ENCODE peak calls at places on chromosomes 1 and 21, in six cellular contexts. X is hepatocyte, J is mammary epithelial cell, B is heart right ventricle, G is fibroblast of lung, M is SK-N-SH. N is an unnamed sample.
A peak's percentile ranks its signal among the peaks of the same experiment; 100 is the strongest.

GRCh38 chr1:12547586-12548225 is 70.3 kb downstream of the DHRS3 start:
- DNase-seq in B (no peak), J (no peak), M (no peak), G (no peak), X (no peak), N (no peak)

GRCh38 chr1:69814926-69815325 is 247.2 kb downstream of the LRRC7 start:
- DNase-seq in M (no peak), G (peak; percentile 38), J (no peak), B (no peak), X (no peak), N (no peak)

GRCh38 chr1:228149341-228150020 is at the start of gene GJC2:
- DNase-seq in J (no peak), G (peak; percentile 33), B (peak; percentile 69), M (peak; percentile 74), X (peak; percentile 43), N (no peak)

GRCh38 chr1:39154553-39155361 is 49.7 kb upstream of the MACF1 start:
- DNase-seq in M (no peak), X (peak; percentile 54), B (no peak), J (peak; percentile 78), G (peak; percentile 94), N (no peak)

GRCh38 chr1:113684153-113684541 is 75.1 kb downstream of the PHTF1 start:
- DNase-seq in J (no peak), X (peak; percentile 24), B (peak; percentile 56), G (peak; percentile 73), M (peak; percentile 51), N (no peak)

GRCh38 chr21:34022557-34023335 is 50.6 kb upstream of the MRPS6 start:
- DNase-seq in B (no peak), J (no peak), M (no peak), G (no peak), X (no peak), N (no peak)

GRCh38 chr1:15027515-15027948 is 126.0 kb upstream of the TMEM51 start:
- DNase-seq in B (peak; percentile 77), G (peak; percentile 57), J (peak; percentile 52), X (peak; percentile 81), M (peak; percentile 85), N (peak; percentile 37)

GRCh38 chr1:198174297-198174696 is 17.5 kb downstream of the NEK7 start:
- DNase-seq in B (no peak), X (no peak), G (no peak), M (no peak), J (no peak), N (no peak)

GRCh38 chr1:213247038-213247437 is 196.0 kb downstream of the RPS6KC1 start:
- DNase-seq in B (no peak), G (no peak), M (no peak), X (no peak), J (no peak), N (no peak)

GRCh38 chr1:175597969-175598765 is 145.2 kb downstream of the TNR start:
- DNase-seq in M (no peak), G (peak; percentile 40), J (peak; percentile 28), B (no peak), X (no peak), N (no peak)

GRCh38 chr1:31667065-31667785 is 22.5 kb upstream of the PEF1 start:
- DNase-seq in B (no peak), M (no peak), J (no peak), X (no peak), G (no peak), N (no peak)

GRCh38 chr1:19010995-19011696 is 54.7 kb upstream of the IFFO2 start:
- DNase-seq in M (no peak), X (peak; percentile 95), B (peak; percentile 35), J (peak; percentile 98), G (peak; percentile 99), N (no peak)

GRCh38 chr21:42055425-42055824 is 15.7 kb upstream of the UMODL1 start:
- DNase-seq in J (no peak), G (no peak), B (no peak), M (no peak), X (no peak), N (no peak)

GRCh38 chr21:42057861-42058437 is 13.2 kb upstream of the UMODL1 start:
- DNase-seq in J (no peak), X (no peak), B (no peak), G (no peak), M (no peak), N (no peak)

GRCh38 chr21:42056468-42056867 is 14.6 kb upstream of the UMODL1 start:
- DNase-seq in M (no peak), X (peak; percentile 44), B (no peak), G (peak; percentile 11), J (no peak), N (no peak)

GRCh38 chr21:42058631-42059111 is 12.4 kb upstream of the UMODL1 start:
- DNase-seq in J (no peak), G (no peak), B (no peak), X (no peak), M (no peak), N (no peak)

GRCh38 chr21:42056996-42057689 is 14.0 kb upstream of the UMODL1 start:
- DNase-seq in X (peak; percentile 77), B (no peak), M (no peak), J (peak; percentile 71), G (peak; percentile 90), N (no peak)
- H3K27ac ChIP-seq in X (peak overlapping the region; percentile 82), B (no peak overlapping the region), M (no peak overlapping the region), J (no peak overlapping the region), G (peak overlapping the region; percentile 82), N (no peak overlapping the region)

GRCh38 chr21:39120876-39121599 is 62.2 kb downstream of the PSMG1 start:
- DNase-seq in B (no peak), X (no peak), J (no peak), M (no peak), G (no peak), N (no peak)
- H3K27ac ChIP-seq in B (no peak overlapping the region), X (no peak overlapping the region), J (no peak overlapping the region), M (no peak overlapping the region), G (no peak overlapping the region), N (no peak overlapping the region)

GRCh38 chr1:68293122-68293521 is 60.8 kb upstream of the WLS start:
- DNase-seq in X (no peak), M (no peak), B (no peak), G (no peak), J (no peak), N (no peak)
- H3K27ac ChIP-seq in X (peak overlapping the region; percentile 39), M (peak overlapping the region; percentile 20), B (no peak overlapping the region), G (no peak overlapping the region), J (no peak overlapping the region), N (no peak overlapping the region)

DNA sequence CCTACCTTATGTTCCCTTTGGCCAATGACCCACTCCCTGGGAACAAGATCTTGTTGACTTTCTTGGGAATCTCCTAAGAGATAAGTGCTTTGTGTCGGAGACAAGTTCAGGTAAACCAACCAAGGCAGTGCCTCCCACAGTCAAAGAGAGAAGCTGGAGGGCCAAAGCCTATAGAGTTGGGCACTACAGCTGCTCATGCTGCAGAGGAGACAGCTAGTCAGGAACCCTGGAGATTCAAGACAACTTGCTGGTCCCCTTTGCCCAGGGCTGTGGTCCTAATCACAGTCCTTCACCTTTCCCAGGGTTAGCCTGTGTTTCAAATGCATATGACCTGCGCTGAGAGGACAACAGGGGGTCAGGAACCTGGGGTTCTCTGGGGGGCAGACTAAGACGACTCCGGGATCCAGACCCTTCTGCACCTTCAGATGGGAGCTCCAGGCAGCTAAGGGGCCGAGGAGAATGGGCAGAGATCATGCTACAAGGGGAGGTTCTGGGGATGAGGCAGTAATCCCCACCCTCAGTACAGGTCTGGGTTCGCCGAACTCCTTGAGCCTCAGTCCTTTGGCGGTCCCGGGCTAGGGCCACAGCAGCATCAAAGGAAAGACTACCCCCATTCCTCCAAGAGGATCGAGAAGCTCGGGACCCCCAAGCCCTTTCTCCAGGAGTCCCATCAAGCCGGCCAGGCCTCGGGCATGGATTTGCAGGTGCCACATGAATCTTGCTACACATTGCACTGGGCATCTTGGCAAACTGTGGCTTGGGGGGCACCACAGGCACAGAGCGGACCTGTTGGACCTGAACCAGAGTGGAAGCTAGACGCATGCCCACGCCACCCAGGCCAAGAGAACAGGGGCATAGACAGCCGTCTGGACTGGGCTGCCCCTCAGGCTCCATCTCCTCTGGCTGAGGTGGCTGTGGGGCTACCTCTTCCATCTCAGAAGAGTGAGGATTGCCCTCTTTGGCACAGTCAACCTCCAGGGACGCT is 2.0 kb upstream of the USF1 start:
- DNase-seq in G (no peak), J (no peak), X (no peak), M (no peak), B (no peak), N (no peak)
- H3K27ac ChIP-seq in G (no peak overlapping the region), J (no peak overlapping the region), X (no peak overlapping the region), M (no peak overlapping the region), B (no peak overlapping the region), N (no peak overlapping the region)

GRCh38 chr21:42523211-42523610 is 9.6 kb downstream of the SLC37A1 start:
- DNase-seq in B (no peak), J (no peak), G (no peak), X (no peak), M (no peak), N (no peak)
- H3K27ac ChIP-seq in B (no peak overlapping the region), J (no peak overlapping the region), G (no peak overlapping the region), X (peak overlapping the region; percentile 96), M (no peak overlapping the region), N (no peak overlapping the region)

GRCh38 chr1:81433676-81434075 is 367.1 kb upstream of the ADGRL2 start:
- DNase-seq in M (no peak), G (no peak), B (no peak), J (no peak), X (no peak), N (no peak)

GRCh38 chr1:81432654-81433109 is 368.1 kb upstream of the ADGRL2 start:
- DNase-seq in X (no peak), J (no peak), M (no peak), G (no peak), B (no peak), N (no peak)

GRCh38 chr1:81430236-81430635 is 370.5 kb upstream of the ADGRL2 start:
- DNase-seq in M (peak; percentile 20), X (no peak), B (no peak), G (no peak), J (no peak), N (no peak)

GRCh38 chr1:81430955-81431646 is 369.6 kb upstream of the ADGRL2 start:
- DNase-seq in G (no peak), J (no peak), B (no peak), X (no peak), M (no peak), N (no peak)

DNA sequence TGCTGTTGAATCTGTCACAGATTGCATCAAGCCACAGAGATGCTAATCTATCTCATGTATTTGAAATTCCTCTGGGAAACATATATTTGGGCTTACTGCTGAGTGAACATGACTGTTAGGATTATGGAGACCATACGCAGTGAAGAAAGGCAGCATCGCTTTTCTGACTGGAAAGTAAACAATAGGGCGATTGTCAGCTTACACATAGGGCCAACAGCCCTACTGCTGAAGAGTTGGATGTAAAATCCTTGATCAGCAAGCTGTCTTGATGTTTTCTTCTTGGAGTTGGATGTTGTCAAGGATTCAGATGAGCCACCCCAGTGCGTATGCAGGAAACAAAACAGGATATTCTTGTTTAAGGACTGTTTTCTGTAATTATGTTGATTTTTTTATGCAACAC is 368.6 kb upstream of the ADGRL2 start:
- DNase-seq in M (no peak), X (no peak), J (no peak), B (no peak), G (peak; percentile 6), N (no peak)
- H3K27ac ChIP-seq in M (no peak overlapping the region), X (peak overlapping the region; percentile 24), J (no peak overlapping the region), B (peak overlapping the region; percentile 55), G (no peak overlapping the region), N (no peak overlapping the region)

GRCh38 chr1:205492201-205492667 is 12.2 kb upstream of the CDK18 start:
- DNase-seq in B (no peak), G (no peak), M (no peak), J (peak; percentile 21), X (no peak), N (no peak)
- H3K27ac ChIP-seq in B (no peak overlapping the region), G (no peak overlapping the region), M (no peak overlapping the region), J (no peak overlapping the region), X (no peak overlapping the region), N (no peak overlapping the region)